ENCODE peak calls at places on chromosomes 2 and 18, in six cellular contexts. One of them, this sample, is unnamed.

GRCh38 chr2:135893374-135893794 is 17.1 kb upstream of the MCM6 start:
- DNase-seq in central memory CD4-positive, alpha-beta T cell: no peak
- DNase-seq in fibroblast of the aortic adventitia: no peak
- DNase-seq in activated T-helper 2 cell treated with anti-CD3 and anti-CD28 coated beads, Interferon-gamma antibody, Interleukin-2, Interleukin-4, amounts not matched to agents 10 μg/mL and 5 μg/mL and 100 μg/mL, durations not matched to agents 14 hours and 24 hours and 36 hours: no peak
- DNase-seq in SK-N-DZ: no peak
- DNase-seq in HEK293T: no peak
- DNase-seq in this sample: no peak

GRCh38 chr2:235390108-235390815 is 103.6 kb upstream of the AGAP1 start:
- DNase-seq in HEK293T: no peak
- DNase-seq in fibroblast of the aortic adventitia: peak
- DNase-seq in central memory CD4-positive, alpha-beta T cell: peak
- DNase-seq in SK-N-DZ: no peak
- DNase-seq in activated T-helper 2 cell treated with anti-CD3 and anti-CD28 coated beads, Interferon-gamma antibody, Interleukin-2, Interleukin-4, amounts not matched to agents 10 μg/mL and 5 μg/mL and 100 μg/mL, durations not matched to agents 14 hours and 24 hours and 36 hours: peak
- DNase-seq in this sample: no peak

GRCh38 chr18:79396431-79397287 is 929 bp downstream of the NFATC1 start:
- DNase-seq in fibroblast of the aortic adventitia: peak
- DNase-seq in central memory CD4-positive, alpha-beta T cell: no peak
- DNase-seq in SK-N-DZ: no peak
- DNase-seq in HEK293T: no peak
- DNase-seq in activated T-helper 2 cell treated with anti-CD3 and anti-CD28 coated beads, Interferon-gamma antibody, Interleukin-2, Interleukin-4, amounts not matched to agents 10 μg/mL and 5 μg/mL and 100 μg/mL, durations not matched to agents 14 hours and 24 hours and 36 hours: no peak
- DNase-seq in this sample: no peak

GRCh38 chr2:30334738-30335426 is 103.5 kb downstream of the LBH start:
- DNase-seq in fibroblast of the aortic adventitia: no peak
- DNase-seq in HEK293T: no peak
- DNase-seq in SK-N-DZ: no peak
- DNase-seq in activated T-helper 2 cell treated with anti-CD3 and anti-CD28 coated beads, Interferon-gamma antibody, Interleukin-2, Interleukin-4, amounts not matched to agents 10 μg/mL and 5 μg/mL and 100 μg/mL, durations not matched to agents 14 hours and 24 hours and 36 hours: no peak
- DNase-seq in central memory CD4-positive, alpha-beta T cell: no peak
- DNase-seq in this sample: no peak

GRCh38 chr2:64325477-64325851 is 128.5 kb upstream of the LGALSL start:
- DNase-seq in activated T-helper 2 cell treated with anti-CD3 and anti-CD28 coated beads, Interferon-gamma antibody, Interleukin-2, Interleukin-4, amounts not matched to agents 10 μg/mL and 5 μg/mL and 100 μg/mL, durations not matched to agents 14 hours and 24 hours and 36 hours: no peak
- DNase-seq in HEK293T: no peak
- DNase-seq in fibroblast of the aortic adventitia: no peak
- DNase-seq in SK-N-DZ: no peak
- DNase-seq in central memory CD4-positive, alpha-beta T cell: no peak
- DNase-seq in this sample: no peak

GRCh38 chr2:119028327-119029174 is 86.6 kb downstream of the MARCO start:
- DNase-seq in central memory CD4-positive, alpha-beta T cell: no peak
- DNase-seq in activated T-helper 2 cell treated with anti-CD3 and anti-CD28 coated beads, Interferon-gamma antibody, Interleukin-2, Interleukin-4, amounts not matched to agents 10 μg/mL and 5 μg/mL and 100 μg/mL, durations not matched to agents 14 hours and 24 hours and 36 hours: no peak
- DNase-seq in fibroblast of the aortic adventitia: peak
- DNase-seq in SK-N-DZ: peak
- DNase-seq in HEK293T: peak
- DNase-seq in this sample: peak

GRCh38 chr18:27824275-27824674 is 352.7 kb downstream of the CDH2 start:
- DNase-seq in fibroblast of the aortic adventitia: no peak
- DNase-seq in HEK293T: no peak
- DNase-seq in activated T-helper 2 cell treated with anti-CD3 and anti-CD28 coated beads, Interferon-gamma antibody, Interleukin-2, Interleukin-4, amounts not matched to agents 10 μg/mL and 5 μg/mL and 100 μg/mL, durations not matched to agents 14 hours and 24 hours and 36 hours: no peak
- DNase-seq in SK-N-DZ: no peak
- DNase-seq in central memory CD4-positive, alpha-beta T cell: no peak
- DNase-seq in this sample: no peak

GRCh38 chr2:149020432-149020851 is 18.1 kb upstream of the LYPD6B start:
- DNase-seq in fibroblast of the aortic adventitia: no peak
- DNase-seq in HEK293T: no peak
- DNase-seq in central memory CD4-positive, alpha-beta T cell: no peak
- DNase-seq in activated T-helper 2 cell treated with anti-CD3 and anti-CD28 coated beads, Interferon-gamma antibody, Interleukin-2, Interleukin-4, amounts not matched to agents 10 μg/mL and 5 μg/mL and 100 μg/mL, durations not matched to agents 14 hours and 24 hours and 36 hours: no peak
- DNase-seq in SK-N-DZ: no peak
- DNase-seq in this sample: no peak

GRCh38 chr18:9474103-9474982 is 970 bp upstream of the RALBP1 start:
- DNase-seq in central memory CD4-positive, alpha-beta T cell: no peak
- DNase-seq in HEK293T: peak
- DNase-seq in fibroblast of the aortic adventitia: no peak
- DNase-seq in SK-N-DZ: peak
- DNase-seq in activated T-helper 2 cell treated with anti-CD3 and anti-CD28 coated beads, Interferon-gamma antibody, Interleukin-2, Interleukin-4, amounts not matched to agents 10 μg/mL and 5 μg/mL and 100 μg/mL, durations not matched to agents 14 hours and 24 hours and 36 hours: no peak
- DNase-seq in this sample: no peak

GRCh38 chr2:197309369-197310231 is 980 bp downstream of the ANKRD44 start:
- DNase-seq in HEK293T: peak
- DNase-seq in fibroblast of the aortic adventitia: no peak
- DNase-seq in activated T-helper 2 cell treated with anti-CD3 and anti-CD28 coated beads, Interferon-gamma antibody, Interleukin-2, Interleukin-4, amounts not matched to agents 10 μg/mL and 5 μg/mL and 100 μg/mL, durations not matched to agents 14 hours and 24 hours and 36 hours: peak
- DNase-seq in SK-N-DZ: peak
- DNase-seq in central memory CD4-positive, alpha-beta T cell: peak
- DNase-seq in this sample: no peak

GRCh38 chr18:54261894-54262293 is 7.4 kb upstream of the POLI start:
- DNase-seq in activated T-helper 2 cell treated with anti-CD3 and anti-CD28 coated beads, Interferon-gamma antibody, Interleukin-2, Interleukin-4, amounts not matched to agents 10 μg/mL and 5 μg/mL and 100 μg/mL, durations not matched to agents 14 hours and 24 hours and 36 hours: no peak
- DNase-seq in central memory CD4-positive, alpha-beta T cell: no peak
- DNase-seq in SK-N-DZ: no peak
- DNase-seq in HEK293T: no peak
- DNase-seq in fibroblast of the aortic adventitia: no peak
- DNase-seq in this sample: no peak

GRCh38 chr2:235659767-235660322 is 166.0 kb downstream of the AGAP1 start:
- DNase-seq in activated T-helper 2 cell treated with anti-CD3 and anti-CD28 coated beads, Interferon-gamma antibody, Interleukin-2, Interleukin-4, amounts not matched to agents 10 μg/mL and 5 μg/mL and 100 μg/mL, durations not matched to agents 14 hours and 24 hours and 36 hours: no peak
- DNase-seq in fibroblast of the aortic adventitia: peak
- DNase-seq in central memory CD4-positive, alpha-beta T cell: no peak
- DNase-seq in SK-N-DZ: no peak
- DNase-seq in HEK293T: no peak
- DNase-seq in this sample: no peak

GRCh38 chr2:39661771-39662325 is 3.9 kb upstream of the TMEM178A start:
- DNase-seq in activated T-helper 2 cell treated with anti-CD3 and anti-CD28 coated beads, Interferon-gamma antibody, Interleukin-2, Interleukin-4, amounts not matched to agents 10 μg/mL and 5 μg/mL and 100 μg/mL, durations not matched to agents 14 hours and 24 hours and 36 hours: no peak
- DNase-seq in SK-N-DZ: no peak
- DNase-seq in HEK293T: no peak
- DNase-seq in fibroblast of the aortic adventitia: peak
- DNase-seq in central memory CD4-positive, alpha-beta T cell: no peak
- DNase-seq in this sample: no peak